ENCODE peak calls at places on chromosomes 4 and X, in nine cellular contexts. O is fibroblast of lung; F is heart right ventricle; W is right atrium auricular region; Y is mesenchymal stem cell; N is MM.1S; B is left lung; H is CD4-positive, alpha-beta memory T cell; T is heart left ventricle. A is an unnamed sample.

GRCh38 chr4:67393699-67394281 is 151.5 kb downstream of the CENPC start:
- DNase-seq in O (peak; percentile 55), F (no peak), W (no peak), Y (peak; percentile 39), N (peak; percentile 35), B (no peak), H (peak; percentile 20), T (no peak), A (peak; percentile 8)

GRCh38 chrX:69065451-69065850 is 99.8 kb downstream of the PJA1 start:
- DNase-seq in O (no peak), F (no peak), W (peak; percentile 53), Y (peak; percentile 53), N (no peak), B (no peak), H (no peak), T (no peak), A (no peak)

GRCh38 chr4:143337600-143338287 is 1.1 kb downstream of the GAB1 start:
- DNase-seq in O (peak; percentile 67), F (peak; percentile 65), W (peak; percentile 67), Y (peak; percentile 72), N (peak; percentile 61), B (peak; percentile 76), H (no peak), T (peak; percentile 67), A (no peak)

GRCh38 chr4:153152453-153153338 is 51.5 kb upstream of the TRIM2 start:
- DNase-seq in O (peak; percentile 41), F (peak; percentile 26), W (no peak), Y (peak; percentile 48), N (peak; percentile 31), B (peak; percentile 83), H (peak; percentile 62), T (peak; percentile 33), A (peak; percentile 69)

GRCh38 chr4:159077702-159078495 is 25.0 kb upstream of the RAPGEF2 start:
- DNase-seq in O (peak; percentile 60), F (no peak), W (no peak), Y (no peak), N (peak; percentile 84), B (no peak), H (peak; percentile 29), T (no peak), A (no peak)

GRCh38 chr4:113292371-113293042 is 243.1 kb downstream of the ANK2 start:
- DNase-seq in O (peak; percentile 85), F (peak; percentile 53), W (no peak), Y (peak; percentile 63), N (no peak), B (peak; percentile 65), H (no peak), T (peak; percentile 44), A (peak; percentile 8)

GRCh38 chr4:69617083-69617694 is 22.3 kb downstream of the UGT2A2 start:
- DNase-seq in O (peak; percentile 62), F (no peak), W (no peak), Y (peak; percentile 58), N (peak; percentile 66), B (no peak), H (no peak), T (no peak), A (no peak)

GRCh38 chr4:7282094-7282370 is 89.7 kb downstream of the SORCS2 start:
- DNase-seq in O (no peak), F (no peak), W (no peak), Y (no peak), N (no peak), B (no peak), H (no peak), T (no peak), A (no peak)

GRCh38 chrX:16528620-16529019 is 121.3 kb upstream of the S100G start:
- DNase-seq in O (no peak), F (no peak), W (no peak), Y (no peak), N (no peak), B (no peak), H (peak; percentile 69), T (no peak), A (no peak)

GRCh38 chr4:171880136-171880535 is 66.9 kb downstream of the GALNTL6 start:
- DNase-seq in O (peak; percentile 0), F (no peak), W (no peak), Y (peak; percentile 90), N (no peak), B (no peak), H (no peak), T (no peak), A (peak; percentile 43)

GRCh38 chrX:132209527-132209926 is 9.7 kb downstream of the RAP2C start:
- DNase-seq in O (peak; percentile 65), F (no peak), W (no peak), Y (peak; percentile 22), N (no peak), B (no peak), H (no peak), T (no peak), A (no peak)

GRCh38 chr4:39406763-39407583 is at the start of gene KLB:
- DNase-seq in O (peak; percentile 9), F (no peak), W (no peak), Y (no peak), N (no peak), B (no peak), H (no peak), T (no peak), A (no peak)

GRCh38 chrX:111823068-111823467 is 52.9 kb upstream of the TRPC5OS start:
- DNase-seq in O (no peak), F (no peak), W (no peak), Y (peak; percentile 12), N (no peak), B (no peak), H (no peak), T (no peak), A (no peak)

GRCh38 chr4:103719320-103720204 is at the start of gene TACR3:
- DNase-seq in O (no peak), F (no peak), W (no peak), Y (no peak), N (no peak), B (peak; percentile 70), H (no peak), T (no peak), A (no peak)

GRCh38 chrX:47250017-47250347 is 17.2 kb downstream of the USP11 start:
- DNase-seq in O (no peak), F (no peak), W (no peak), Y (no peak), N (no peak), B (no peak), H (no peak), T (no peak), A (no peak)

GRCh38 chr4:56640907-56641493 is 40.1 kb downstream of the HOPX start:
- DNase-seq in O (no peak), F (no peak), W (no peak), Y (no peak), N (no peak), B (no peak), H (no peak), T (no peak), A (no peak)

GRCh38 chrX:45196701-45197100 is 4.0 kb downstream of the DIPK2B start:
- DNase-seq in O (peak; percentile 19), F (no peak), W (no peak), Y (no peak), N (no peak), B (no peak), H (no peak), T (no peak), A (no peak)

GRCh38 chr4:185035284-185035683 is 17.0 kb downstream of the HELT start:
- DNase-seq in O (no peak), F (no peak), W (no peak), Y (no peak), N (no peak), B (no peak), H (no peak), T (no peak), A (no peak)

GRCh38 chr4:185036019-185036418 is 17.7 kb downstream of the HELT start:
- DNase-seq in O (no peak), F (no peak), W (no peak), Y (no peak), N (no peak), B (no peak), H (no peak), T (no peak), A (no peak)

GRCh38 chr4:185033072-185033471 is 14.8 kb downstream of the HELT start:
- DNase-seq in O (no peak), F (no peak), W (no peak), Y (no peak), N (no peak), B (no peak), H (no peak), T (no peak), A (no peak)

GRCh38 chr4:185031611-185032010 is 13.3 kb downstream of the HELT start:
- DNase-seq in O (no peak), F (no peak), W (peak; percentile 18), Y (no peak), N (no peak), B (no peak), H (no peak), T (no peak), A (no peak)

DNA sequence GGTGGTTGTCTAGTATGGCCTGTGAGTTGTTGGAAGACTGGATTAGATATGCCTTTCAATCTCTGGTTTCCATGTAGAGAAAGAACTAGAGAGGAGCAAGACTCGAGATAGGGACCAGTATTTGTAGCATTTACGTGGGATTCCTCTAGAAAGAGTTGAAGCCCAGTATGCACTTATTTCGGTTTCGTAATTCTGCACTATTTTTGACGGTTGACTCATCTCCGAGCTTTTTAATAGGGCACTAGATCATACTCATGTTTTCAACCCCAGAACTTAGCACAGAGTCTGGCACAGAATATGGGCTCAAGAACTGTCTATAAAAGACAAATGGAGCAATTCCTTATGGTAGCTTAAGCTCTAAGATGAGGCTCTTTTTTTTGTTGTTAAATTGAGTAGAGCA is 15.7 kb downstream of the HELT start:
- DNase-seq in O (no peak), F (no peak), W (peak; percentile 7), Y (no peak), N (peak; percentile 85), B (no peak), H (no peak), T (no peak), A (no peak)
- H3K4me1 ChIP-seq in O (no peaks in the 10 kb centered on the region), F (no peaks in the 10 kb centered on the region), W (no peaks in the 10 kb centered on the region), Y (no peaks in the 10 kb centered on the region), N (peaks cover 16% of the 10 kb centered on the region), B (no peaks in the 10 kb centered on the region), H (no peaks in the 10 kb centered on the region), T (no peaks in the 10 kb centered on the region), A (no peaks in the 10 kb centered on the region)

GRCh38 chrX:122914256-122914655 is 269.8 kb upstream of the GRIA3 start:
- DNase-seq in O (no peak), F (no peak), W (no peak), Y (no peak), N (no peak), B (no peak), H (no peak), T (no peak), A (no peak)
- H3K4me1 ChIP-seq in O (no peaks in the 10 kb centered on the region), F (no peaks in the 10 kb centered on the region), W (no peaks in the 10 kb centered on the region), Y (no peaks in the 10 kb centered on the region), N (peaks cover 6% of the 10 kb centered on the region), B (no peaks in the 10 kb centered on the region), H (no peaks in the 10 kb centered on the region), T (no peaks in the 10 kb centered on the region), A (no peaks in the 10 kb centered on the region)

GRCh38 chr4:109599046-109599652 is 39.1 kb downstream of the MCUB start:
- DNase-seq in O (no peak), F (no peak), W (no peak), Y (no peak), N (no peak), B (no peak), H (no peak), T (no peak), A (no peak)
- H3K4me1 ChIP-seq in O (no peaks in the 10 kb centered on the region), F (no peaks in the 10 kb centered on the region), W (no peaks in the 10 kb centered on the region), Y (no peaks in the 10 kb centered on the region), N (no peaks in the 10 kb centered on the region), B (no peaks in the 10 kb centered on the region), H (peaks cover 4% of the 10 kb centered on the region), T (no peaks in the 10 kb centered on the region), A (no peaks in the 10 kb centered on the region)

GRCh38 chr4:185841451-185841850 is 29.5 kb upstream of the SORBS2 start:
- DNase-seq in O (no peak), F (no peak), W (no peak), Y (no peak), N (no peak), B (no peak), H (no peak), T (no peak), A (no peak)
- H3K4me1 ChIP-seq in O (peaks cover 19% of the 10 kb centered on the region), F (peaks cover 35% of the 10 kb centered on the region), W (no peaks in the 10 kb centered on the region), Y (peaks cover 20% of the 10 kb centered on the region), N (no peaks in the 10 kb centered on the region), B (peaks cover 4% of the 10 kb centered on the region), H (no peaks in the 10 kb centered on the region), T (peaks cover 30% of the 10 kb centered on the region), A (peaks cover 49% of the 10 kb centered on the region)

A was measured in SJSA1.